ENCODE peak calls at places on chromosomes 12 and 14, in nine cellular contexts. B, Q, U, W, V, A, R, O and C are unnamed samples.

GRCh38 chr12:67515679-67516363 is 132.7 kb upstream of the DYRK2 start:
- DNase-seq in B (peak), Q (peak), U (no peak), W (no peak), V (no peak), A (peak), R (no peak), O (no peak), C (no peak)

GRCh38 chr14:96567289-96567899 is 65.2 kb downstream of the PAPOLA start:
- DNase-seq in B (peak), Q (peak), U (peak), W (no peak), V (no peak), A (no peak), R (no peak), O (no peak), C (no peak)

GRCh38 chr14:103105580-103106168 is 11.1 kb downstream of the EXOC3L4 start:
- DNase-seq in B (no peak), Q (peak), U (no peak), W (no peak), V (no peak), A (no peak), R (no peak), O (no peak), C (no peak)

GRCh38 chr12:125873031-125873430 is 807.8 kb downstream of the AACS start:
- DNase-seq in B (no peak), Q (no peak), U (no peak), W (no peak), V (no peak), A (no peak), R (no peak), O (no peak), C (no peak)

GRCh38 chr14:76884853-76885276 is 58.7 kb downstream of the LRRC74A start:
- DNase-seq in B (no peak), Q (no peak), U (no peak), W (no peak), V (no peak), A (no peak), R (no peak), O (no peak), C (no peak)

GRCh38 chr12:95458761-95459160 is 15.2 kb upstream of the METAP2 start:
- DNase-seq in B (no peak), Q (no peak), U (no peak), W (no peak), V (no peak), A (no peak), R (no peak), O (no peak), C (no peak)

GRCh38 chr14:80003138-80003537 is 208.2 kb downstream of the DIO2 start:
- DNase-seq in B (no peak), Q (no peak), U (peak), W (no peak), V (no peak), A (no peak), R (no peak), O (peak), C (peak)

GRCh38 chr12:72346331-72346944 is 74.3 kb downstream of the TRHDE start:
- DNase-seq in B (peak), Q (peak), U (peak), W (peak), V (peak), A (no peak), R (peak), O (peak), C (no peak)

GRCh38 chr12:772056-772697 is 19.8 kb downstream of the WNK1 start:
- DNase-seq in B (no peak), Q (no peak), U (no peak), W (no peak), V (no peak), A (no peak), R (no peak), O (no peak), C (no peak)

GRCh38 chr12:57027011-57027804 is 10.9 kb upstream of the TAC3 start:
- DNase-seq in B (no peak), Q (no peak), U (no peak), W (no peak), V (no peak), A (no peak), R (no peak), O (no peak), C (no peak)

GRCh38 chr14:65813760-65814387 is 401.3 kb downstream of the FUT8 start:
- DNase-seq in B (no peak), Q (no peak), U (no peak), W (no peak), V (no peak), A (no peak), R (no peak), O (no peak), C (no peak)

GRCh38 chr12:58588771-58589170 is 331.5 kb downstream of the LRIG3 start:
- DNase-seq in B (peak), Q (no peak), U (peak), W (no peak), V (no peak), A (no peak), R (no peak), O (no peak), C (no peak)

GRCh38 chr12:97425380-97425779 is 37.2 kb upstream of the RMST start:
- DNase-seq in B (no peak), Q (no peak), U (no peak), W (no peak), V (no peak), A (no peak), R (no peak), O (no peak), C (no peak)

GRCh38 chr14:104294983-104295680 is 156.7 kb downstream of the KIF26A start:
- DNase-seq in B (no peak), Q (no peak), U (no peak), W (no peak), V (no peak), A (no peak), R (no peak), O (no peak), C (no peak)

GRCh38 chr14:77375164-77375950 is 1.5 kb downstream of the TMED8 start:
- DNase-seq in B (no peak), Q (no peak), U (no peak), W (no peak), V (no peak), A (no peak), R (no peak), O (no peak), C (no peak)